ENCODE peak calls at places on chromosomes 7 and 10, in six cellular contexts. One of them, this sample, is unnamed.

GRCh38 chr7:25886387-25887240 is 265.4 kb upstream of the NFE2L3 start:
- DNase-seq in activated naive CD4-positive, alpha-beta T cell: no peak
- DNase-seq in G401: peak; percentile 92
- DNase-seq in activated CD4-positive, alpha-beta T cell treated with anti-CD3 and anti-CD28 coated beads, Interleukin-2, amount 50 U/mL, for 48 hours: no peak
- DNase-seq in nucleus accumbens: peak; percentile 13
- DNase-seq in NCI-H2171 treated with DMSO at 0.1 percent for 48 hours: peak; percentile 28
- DNase-seq in this sample: no peak

GRCh38 chr7:15566476-15566875 is 4.7 kb upstream of the AGMO start:
- DNase-seq in activated naive CD4-positive, alpha-beta T cell: no peak
- DNase-seq in G401: no peak
- DNase-seq in activated CD4-positive, alpha-beta T cell treated with anti-CD3 and anti-CD28 coated beads, Interleukin-2, amount 50 U/mL, for 48 hours: no peak
- DNase-seq in nucleus accumbens: no peak
- DNase-seq in NCI-H2171 treated with DMSO at 0.1 percent for 48 hours: no peak
- DNase-seq in this sample: no peak

GRCh38 chr7:116673504-116673865 is 1.5 kb downstream of the MET start:
- DNase-seq in activated naive CD4-positive, alpha-beta T cell: no peak
- DNase-seq in G401: no peak
- DNase-seq in activated CD4-positive, alpha-beta T cell treated with anti-CD3 and anti-CD28 coated beads, Interleukin-2, amount 50 U/mL, for 48 hours: no peak
- DNase-seq in nucleus accumbens: no peak
- DNase-seq in NCI-H2171 treated with DMSO at 0.1 percent for 48 hours: no peak
- DNase-seq in this sample: no peak

GRCh38 chr10:101291254-101292193 is 62.3 kb upstream of the LBX1 start:
- DNase-seq in activated naive CD4-positive, alpha-beta T cell: peak; percentile 7
- DNase-seq in G401: peak; percentile 67
- DNase-seq in activated CD4-positive, alpha-beta T cell treated with anti-CD3 and anti-CD28 coated beads, Interleukin-2, amount 50 U/mL, for 48 hours: peak; percentile 63
- DNase-seq in nucleus accumbens: peak; percentile 33
- DNase-seq in NCI-H2171 treated with DMSO at 0.1 percent for 48 hours: peak; percentile 62
- DNase-seq in this sample: peak; percentile 32

GRCh38 chr7:142549007-142549406 is 200.3 kb upstream of the PRSS1 start:
- DNase-seq in activated naive CD4-positive, alpha-beta T cell: no peak
- DNase-seq in G401: no peak
- DNase-seq in activated CD4-positive, alpha-beta T cell treated with anti-CD3 and anti-CD28 coated beads, Interleukin-2, amount 50 U/mL, for 48 hours: no peak
- DNase-seq in nucleus accumbens: no peak
- DNase-seq in NCI-H2171 treated with DMSO at 0.1 percent for 48 hours: no peak
- DNase-seq in this sample: no peak

GRCh38 chr10:119391430-119392313 is 150.8 kb downstream of the RGS10 start:
- DNase-seq in activated naive CD4-positive, alpha-beta T cell: no peak
- DNase-seq in G401: no peak
- DNase-seq in activated CD4-positive, alpha-beta T cell treated with anti-CD3 and anti-CD28 coated beads, Interleukin-2, amount 50 U/mL, for 48 hours: no peak
- DNase-seq in nucleus accumbens: no peak
- DNase-seq in NCI-H2171 treated with DMSO at 0.1 percent for 48 hours: no peak
- DNase-seq in this sample: no peak

GRCh38 chr10:48266528-48266927 is 8.0 kb downstream of the FRMPD2 start:
- DNase-seq in activated naive CD4-positive, alpha-beta T cell: no peak
- DNase-seq in G401: no peak
- DNase-seq in activated CD4-positive, alpha-beta T cell treated with anti-CD3 and anti-CD28 coated beads, Interleukin-2, amount 50 U/mL, for 48 hours: peak; percentile 18
- DNase-seq in nucleus accumbens: no peak
- DNase-seq in NCI-H2171 treated with DMSO at 0.1 percent for 48 hours: no peak
- DNase-seq in this sample: no peak

GRCh38 chr10:3172081-3172445 is 519 bp downstream of the PITRM1 start:
- DNase-seq in activated naive CD4-positive, alpha-beta T cell: no peak
- DNase-seq in G401: peak; percentile 21
- DNase-seq in activated CD4-positive, alpha-beta T cell treated with anti-CD3 and anti-CD28 coated beads, Interleukin-2, amount 50 U/mL, for 48 hours: peak; percentile 55
- DNase-seq in nucleus accumbens: no peak
- DNase-seq in NCI-H2171 treated with DMSO at 0.1 percent for 48 hours: no peak
- DNase-seq in this sample: no peak

GRCh38 chr10:11450427-11450826 is 161.0 kb downstream of the USP6NL start:
- DNase-seq in activated naive CD4-positive, alpha-beta T cell: no peak
- DNase-seq in G401: no peak
- DNase-seq in activated CD4-positive, alpha-beta T cell treated with anti-CD3 and anti-CD28 coated beads, Interleukin-2, amount 50 U/mL, for 48 hours: no peak
- DNase-seq in nucleus accumbens: no peak
- DNase-seq in NCI-H2171 treated with DMSO at 0.1 percent for 48 hours: no peak
- DNase-seq in this sample: no peak

GRCh38 chr7:4006687-4007086 is 675.4 kb upstream of the FOXK1 start:
- DNase-seq in activated naive CD4-positive, alpha-beta T cell: no peak
- DNase-seq in G401: no peak
- DNase-seq in activated CD4-positive, alpha-beta T cell treated with anti-CD3 and anti-CD28 coated beads, Interleukin-2, amount 50 U/mL, for 48 hours: no peak
- DNase-seq in nucleus accumbens: no peak
- DNase-seq in NCI-H2171 treated with DMSO at 0.1 percent for 48 hours: peak; percentile 58
- DNase-seq in this sample: peak; percentile 32

GRCh38 chr10:123474700-123475099 is 191.5 kb upstream of the GPR26 start:
- DNase-seq in activated naive CD4-positive, alpha-beta T cell: no peak
- DNase-seq in G401: no peak
- DNase-seq in activated CD4-positive, alpha-beta T cell treated with anti-CD3 and anti-CD28 coated beads, Interleukin-2, amount 50 U/mL, for 48 hours: no peak
- DNase-seq in nucleus accumbens: no peak
- DNase-seq in NCI-H2171 treated with DMSO at 0.1 percent for 48 hours: no peak
- DNase-seq in this sample: no peak